ENCODE peak calls at places on chromosome 3, in eight cellular contexts. V is T-helper 1 cell; Z is adrenal gland; B is cardiac fibroblast; H is suprapubic skin; T is stimulated activated effector memory CD8-positive, alpha-beta T cell treated with anti-CD3 and anti-CD28 coated beads, Interleukin-12 subunit alpha, Interleukin-12 subunit beta, amount 100 ng/mL, for 72 hours; L is GM19239; E is NCI-H2171 treated with DMSO at 0.1 percent for 48 hours. C is an unnamed sample.

GRCh38 chr3:169260296-169260695 is 403.2 kb downstream of the MECOM start:
- DNase-seq in T (no peak), L (no peak), V (no peak), B (peak), H (no peak), Z (no peak), E (peak), C (no peak)

GRCh38 chr3:41265011-41265545 is 65.8 kb downstream of the CTNNB1 start:
- DNase-seq in V (no peak), E (no peak), Z (no peak), H (no peak), B (peak), T (no peak), L (no peak), C (peak)

GRCh38 chr3:190566043-190566933 is 52.4 kb downstream of the IL1RAP start:
- DNase-seq in V (peak), E (no peak), L (no peak), H (peak), B (peak), Z (peak), T (peak), C (peak)

GRCh38 chr3:52005571-52005986 is 9.9 kb upstream of the RPL29 start:
- DNase-seq in L (no peak), H (no peak), Z (no peak), E (peak), V (no peak), B (peak), T (no peak), C (no peak)

GRCh38 chr3:175260145-175260794 is 401.1 kb downstream of the NAALADL2 start:
- DNase-seq in H (no peak), B (peak), E (no peak), V (no peak), L (no peak), Z (no peak), T (no peak), C (peak)

GRCh38 chr3:139518926-139519842 is 20.4 kb downstream of the RBP1 start:
- DNase-seq in T (peak), L (no peak), H (no peak), V (no peak), E (no peak), Z (no peak), B (no peak), C (no peak)

GRCh38 chr3:149384911-149385321 is 7.5 kb upstream of the TM4SF1 start:
- DNase-seq in E (no peak), B (peak), Z (no peak), T (no peak), V (no peak), L (no peak), H (no peak), C (peak)

GRCh38 chr3:123365450-123366143 is 83.3 kb downstream of the ADCY5 start:
- DNase-seq in T (no peak), B (peak), V (no peak), E (peak), L (no peak), Z (no peak), H (no peak), C (peak)

GRCh38 chr3:170869240-170869592 is 779 bp downstream of the RPL22L1 start:
- DNase-seq in L (no peak), B (peak), V (no peak), E (no peak), H (no peak), T (no peak), Z (no peak), C (peak)

GRCh38 chr3:128683957-128684356 is 33.3 kb upstream of the RPN1 start:
- DNase-seq in Z (no peak), T (no peak), V (peak), B (no peak), L (no peak), E (no peak), H (no peak), C (no peak)

GRCh38 chr3:2156244-2156847 is 57.7 kb downstream of the CNTN4 start:
- DNase-seq in L (peak), E (no peak), T (no peak), Z (no peak), V (peak), B (no peak), H (no peak), C (peak)

GRCh38 chr3:10839167-10839566 is 23.1 kb downstream of the SLC6A11 start:
- DNase-seq in B (no peak), E (no peak), L (no peak), V (no peak), H (no peak), T (no peak), Z (no peak), C (no peak)

GRCh38 chr3:14623569-14624051 is 28.0 kb upstream of the CCDC174 start:
- DNase-seq in Z (no peak), B (no peak), H (no peak), V (no peak), T (no peak), E (no peak), L (no peak), C (no peak)

GRCh38 chr3:66502267-66502874 is 1.5 kb upstream of the LRIG1 start:
- DNase-seq in V (no peak), E (no peak), T (no peak), B (no peak), Z (no peak), L (no peak), H (no peak), C (no peak)

GRCh38 chr3:189712906-189713483 is 81.8 kb downstream of the TP63 start:
- DNase-seq in T (no peak), E (no peak), V (no peak), B (peak), H (no peak), Z (no peak), L (no peak), C (no peak)

GRCh38 chr3:170864525-170865208 is 5.3 kb downstream of the RPL22L1 start:
- DNase-seq in E (no peak), B (peak), L (no peak), Z (no peak), V (no peak), H (no peak), T (no peak), C (peak)

GRCh38 chr3:126952983-126953660 is 29.8 kb upstream of the PLXNA1 start:
- DNase-seq in T (no peak), E (no peak), V (no peak), Z (no peak), B (no peak), L (no peak), H (peak), C (no peak)

GRCh38 chr3:149021830-149022229 is 30.5 kb downstream of the GYG1 start:
- DNase-seq in H (no peak), T (no peak), V (no peak), L (no peak), Z (no peak), E (no peak), B (no peak), C (no peak)

GRCh38 chr3:133230191-133230590 is 169.7 kb upstream of the BFSP2 start:
- DNase-seq in H (no peak), Z (no peak), T (no peak), E (no peak), B (peak), V (no peak), L (no peak), C (no peak)

GRCh38 chr3:73637042-73637441 is 12.3 kb upstream of the PDZRN3 start:
- DNase-seq in Z (no peak), T (no peak), B (peak), H (no peak), V (no peak), L (no peak), E (no peak), C (peak)

GRCh38 chr3:153925826-153926514 is 195.2 kb upstream of the ARHGEF26 start:
- DNase-seq in V (no peak), Z (no peak), B (no peak), L (no peak), T (no peak), H (no peak), E (no peak), C (no peak)

GRCh38 chr3:141941093-141941492 is 64.7 kb downstream of the ATP1B3 start:
- DNase-seq in E (no peak), Z (no peak), L (no peak), B (no peak), T (no peak), V (no peak), H (no peak), C (no peak)

GRCh38 chr3:66200147-66200546 is 20.7 kb upstream of the SLC25A26 start:
- DNase-seq in V (no peak), T (no peak), L (no peak), E (no peak), Z (no peak), H (no peak), B (no peak), C (no peak)

GRCh38 chr3:143885803-143886427 is 37.6 kb upstream of the SLC9A9 start:
- DNase-seq in E (peak), V (peak), H (no peak), B (peak), T (no peak), L (peak), Z (peak), C (peak)

GRCh38 chr3:38521391-38521987 is 25.3 kb downstream of the EXOG start:
- DNase-seq in E (peak), H (no peak), V (peak), T (peak), B (peak), Z (peak), L (peak), C (peak)

GRCh38 chr3:148178508-148178907 is 519.2 kb upstream of the AGTR1 start:
- DNase-seq in E (no peak), V (no peak), B (peak), Z (no peak), L (no peak), T (no peak), H (no peak), C (no peak)

GRCh38 chr3:149815318-149815717 is 2.3 kb downstream of the RNF13 start:
- DNase-seq in Z (no peak), E (no peak), B (no peak), L (no peak), V (no peak), H (no peak), T (no peak), C (no peak)

GRCh38 chr3:20564966-20565365 is 379.0 kb upstream of the SGO1 start:
- DNase-seq in T (no peak), L (no peak), H (no peak), B (peak), V (no peak), E (no peak), Z (no peak), C (no peak)

GRCh38 chr3:25433868-25434267 is 5.8 kb downstream of the RARB start:
- DNase-seq in Z (no peak), H (no peak), T (no peak), V (no peak), L (no peak), E (no peak), B (peak), C (no peak)